ENCODE peak calls at places on chromosomes 4 and X, in four cellular contexts. One of them, this sample, is unnamed.

GRCh38 chrX:71217298-71217697 is 5.7 kb upstream of the GJB1 start:
- DNase-seq in lower lobe of right lung: no peak
- DNase-seq in GM06990: no peak
- DNase-seq in neural progenitor cell: no peak
- DNase-seq in this sample: no peak

GRCh38 chr4:104971458-104971857 is 175.2 kb upstream of the TET2 start:
- DNase-seq in lower lobe of right lung: no peak
- DNase-seq in GM06990: no peak
- DNase-seq in neural progenitor cell: no peak
- DNase-seq in this sample: no peak

GRCh38 chr4:140448830-140449229 is 21.4 kb upstream of the CLGN start:
- DNase-seq in lower lobe of right lung: no peak
- DNase-seq in GM06990: no peak
- DNase-seq in neural progenitor cell: no peak
- DNase-seq in this sample: no peak

GRCh38 chrX:133574716-133575115 is 159.4 kb upstream of the GPC4 start:
- DNase-seq in lower lobe of right lung: no peak
- DNase-seq in GM06990: no peak
- DNase-seq in neural progenitor cell: no peak
- DNase-seq in this sample: no peak

GRCh38 chr4:153448003-153448731 is 18.0 kb upstream of the TMEM131L start:
- DNase-seq in lower lobe of right lung: no peak
- DNase-seq in GM06990: no peak
- DNase-seq in neural progenitor cell: no peak
- DNase-seq in this sample: no peak

GRCh38 chrX:81414630-81415029 is 212.7 kb downstream of the SH3BGRL start:
- DNase-seq in lower lobe of right lung: no peak
- DNase-seq in GM06990: no peak
- DNase-seq in neural progenitor cell: no peak
- DNase-seq in this sample: no peak

GRCh38 chrX:97320305-97320704 is 436.6 kb downstream of the RPA4 start:
- DNase-seq in lower lobe of right lung: no peak
- DNase-seq in GM06990: no peak
- DNase-seq in neural progenitor cell: no peak
- DNase-seq in this sample: no peak

GRCh38 chr4:102627831-102628523 is 126.8 kb downstream of the NFKB1 start:
- DNase-seq in lower lobe of right lung: no peak
- DNase-seq in GM06990: no peak
- DNase-seq in neural progenitor cell: no peak
- DNase-seq in this sample: no peak

GRCh38 chr4:140254656-140255299 is 100.8 kb upstream of the MAML3 start:
- DNase-seq in lower lobe of right lung: no peak
- DNase-seq in GM06990: no peak
- DNase-seq in neural progenitor cell: no peak
- DNase-seq in this sample: no peak

DNA sequence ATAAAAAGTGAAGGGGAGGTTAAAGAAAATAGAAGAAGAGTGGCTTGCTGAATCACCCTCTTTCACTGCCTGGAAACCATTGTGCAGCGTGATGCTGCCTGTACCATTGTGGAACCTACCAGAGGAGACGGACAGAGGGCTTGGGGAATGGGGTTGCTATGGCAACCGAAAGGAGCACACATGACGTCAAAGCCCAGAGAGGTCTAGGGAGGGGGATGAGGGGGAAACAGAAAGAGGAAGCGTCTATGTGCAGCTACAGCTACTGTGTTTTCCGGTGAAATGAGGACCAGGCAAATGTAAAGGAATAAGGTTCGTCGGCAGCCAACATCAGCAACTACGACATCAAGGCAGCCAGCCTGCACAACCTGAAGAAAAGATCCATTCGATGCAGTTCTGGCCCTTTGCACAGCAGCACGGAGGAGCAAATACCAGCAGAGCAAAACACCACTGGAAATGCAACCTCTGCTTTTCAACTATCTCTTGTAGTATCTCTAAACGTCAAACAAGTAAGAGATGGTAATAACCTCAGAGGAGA is at the start of gene MAPK10:
- DNase-seq in lower lobe of right lung: peak; percentile 69
- DNase-seq in GM06990: peak; percentile 79
- DNase-seq in neural progenitor cell: peak; percentile 99
- DNase-seq in this sample: peak; percentile 44
- H3K4me3 ChIP-seq in lower lobe of right lung: peak within 1 kb of the TSS; percentile 25
- H3K4me3 ChIP-seq in GM06990: no peak within 1 kb of the TSS
- H3K4me3 ChIP-seq in neural progenitor cell: peak within 1 kb of the TSS; percentile 90
- H3K4me3 ChIP-seq in this sample: peak within 1 kb of the TSS; percentile 72

DNA sequence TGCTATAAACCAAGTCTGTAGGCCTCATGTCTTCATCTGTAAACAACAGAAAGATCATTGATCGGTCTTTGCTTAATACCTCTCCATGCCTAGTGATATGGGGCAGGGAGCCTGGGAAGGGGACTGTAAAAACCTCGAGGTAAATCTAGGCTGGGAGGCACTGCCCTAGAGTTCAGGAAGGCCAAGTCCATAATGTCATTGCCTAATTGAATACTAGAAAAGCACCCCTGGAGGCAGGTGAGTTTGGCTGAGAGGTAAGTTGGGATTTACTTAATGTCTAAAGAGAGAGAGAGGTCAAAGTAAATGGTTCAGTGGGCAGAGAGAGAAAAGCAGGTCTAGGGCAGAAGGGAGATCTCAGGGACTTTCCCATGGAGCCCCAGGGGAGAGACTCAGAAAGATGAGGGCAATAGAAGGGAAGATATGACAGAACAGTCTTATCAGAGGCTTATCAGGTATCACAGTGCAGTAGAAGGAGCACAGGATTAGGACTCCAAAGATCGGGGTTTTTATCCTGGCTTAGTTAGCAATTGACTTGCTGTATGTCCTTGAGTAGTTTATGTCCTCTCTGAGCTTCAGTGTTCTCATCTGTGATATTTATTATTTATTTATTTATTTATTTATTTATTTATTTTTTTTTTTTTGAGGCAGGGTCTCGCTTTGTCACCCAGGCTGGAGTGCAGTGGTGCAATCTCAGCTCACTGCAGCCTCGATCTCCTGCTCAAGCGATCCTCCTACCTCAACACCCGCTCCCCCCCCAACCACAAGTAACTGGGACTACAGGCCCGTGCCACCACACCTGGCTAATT is 85.2 kb downstream of the SLC16A2 start:
- DNase-seq in lower lobe of right lung: no peak
- DNase-seq in GM06990: peak; percentile 18
- DNase-seq in neural progenitor cell: no peak
- DNase-seq in this sample: no peak
- H3K4me3 ChIP-seq in lower lobe of right lung: no peak overlapping the region
- H3K4me3 ChIP-seq in GM06990: no peak overlapping the region
- H3K4me3 ChIP-seq in neural progenitor cell: no peak overlapping the region
- H3K4me3 ChIP-seq in this sample: no peak overlapping the region

GRCh38 chrX:115234220-115234557 is 293 bp upstream of the LRCH2 start:
- DNase-seq in lower lobe of right lung: no peak
- DNase-seq in GM06990: no peak
- DNase-seq in neural progenitor cell: no peak
- DNase-seq in this sample: no peak
- H3K4me3 ChIP-seq in lower lobe of right lung: peak overlapping the region; percentile 54
- H3K4me3 ChIP-seq in GM06990: no peak overlapping the region
- H3K4me3 ChIP-seq in neural progenitor cell: peak overlapping the region; percentile 86
- H3K4me3 ChIP-seq in this sample: no peak overlapping the region

GRCh38 chrX:65581661-65582339 is 47.2 kb upstream of the LAS1L start:
- DNase-seq in lower lobe of right lung: no peak
- DNase-seq in GM06990: peak; percentile 25
- DNase-seq in neural progenitor cell: peak; percentile 72
- DNase-seq in this sample: peak; percentile 63
- H3K4me3 ChIP-seq in lower lobe of right lung: no peak overlapping the region
- H3K4me3 ChIP-seq in GM06990: no peak overlapping the region
- H3K4me3 ChIP-seq in neural progenitor cell: no peak overlapping the region
- H3K4me3 ChIP-seq in this sample: no peak overlapping the region

GRCh38 chr4:167238226-167238625 is 3.9 kb upstream of the SPOCK3 start:
- DNase-seq in lower lobe of right lung: no peak
- DNase-seq in GM06990: no peak
- DNase-seq in neural progenitor cell: no peak
- DNase-seq in this sample: no peak

GRCh38 chr4:167233523-167234387 is 539 bp downstream of the SPOCK3 start:
- DNase-seq in lower lobe of right lung: no peak
- DNase-seq in GM06990: peak; percentile 52
- DNase-seq in neural progenitor cell: peak; percentile 52
- DNase-seq in this sample: no peak

GRCh38 chr4:167234388-167234881 is at the start of gene SPOCK3:
- DNase-seq in lower lobe of right lung: peak; percentile 56
- DNase-seq in GM06990: peak; percentile 23
- DNase-seq in neural progenitor cell: peak; percentile 75
- DNase-seq in this sample: no peak

DNA sequence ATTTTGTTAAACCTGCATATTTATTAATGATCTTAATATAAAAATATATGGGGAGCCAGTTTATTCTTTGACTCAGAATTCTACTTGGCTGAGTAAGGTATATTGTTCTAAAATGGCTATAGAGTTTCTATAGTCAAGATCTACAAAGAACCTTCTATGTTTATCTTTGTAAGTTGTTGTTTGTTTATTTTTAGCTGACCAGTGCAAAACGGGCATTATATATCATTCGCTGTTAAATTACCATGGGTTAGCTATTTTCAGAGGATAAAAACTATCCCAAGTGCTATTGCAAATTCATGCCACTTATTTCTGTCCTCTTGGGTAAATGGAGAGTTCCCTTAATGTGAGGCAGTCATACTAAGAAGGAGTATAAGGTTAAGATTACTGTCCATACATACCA is 5.3 kb upstream of the SPOCK3 start:
- DNase-seq in lower lobe of right lung: no peak
- DNase-seq in GM06990: no peak
- DNase-seq in neural progenitor cell: no peak
- DNase-seq in this sample: no peak
- H3K4me3 ChIP-seq in lower lobe of right lung: no peak overlapping the region
- H3K4me3 ChIP-seq in GM06990: no peak overlapping the region
- H3K4me3 ChIP-seq in neural progenitor cell: no peak overlapping the region
- H3K4me3 ChIP-seq in this sample: no peak overlapping the region

GRCh38 chrX:120740072-120740471 is 110.2 kb upstream of the C1GALT1C1 start:
- DNase-seq in lower lobe of right lung: no peak
- DNase-seq in GM06990: no peak
- DNase-seq in neural progenitor cell: no peak
- DNase-seq in this sample: no peak

GRCh38 chrX:120741452-120741851 is 111.6 kb upstream of the C1GALT1C1 start:
- DNase-seq in lower lobe of right lung: no peak
- DNase-seq in GM06990: no peak
- DNase-seq in neural progenitor cell: no peak
- DNase-seq in this sample: no peak

GRCh38 chrX:120736989-120737388 is 107.1 kb upstream of the C1GALT1C1 start:
- DNase-seq in lower lobe of right lung: no peak
- DNase-seq in GM06990: no peak
- DNase-seq in neural progenitor cell: no peak
- DNase-seq in this sample: no peak

GRCh38 chrX:120743266-120743665 is 113.4 kb upstream of the C1GALT1C1 start:
- DNase-seq in lower lobe of right lung: no peak
- DNase-seq in GM06990: no peak
- DNase-seq in neural progenitor cell: no peak
- DNase-seq in this sample: no peak

GRCh38 chrX:120739300-120739699 is 109.4 kb upstream of the C1GALT1C1 start:
- DNase-seq in lower lobe of right lung: no peak
- DNase-seq in GM06990: no peak
- DNase-seq in neural progenitor cell: no peak
- DNase-seq in this sample: no peak
- H3K4me3 ChIP-seq in lower lobe of right lung: no peak overlapping the region
- H3K4me3 ChIP-seq in GM06990: no peak overlapping the region
- H3K4me3 ChIP-seq in neural progenitor cell: no peak overlapping the region
- H3K4me3 ChIP-seq in this sample: no peak overlapping the region